ENCODE peak calls at places on chromosomes 16 and 17, in four cellular contexts. One of them, this sample, is unnamed.

GRCh38 chr17:42520540-42520951 is 15.5 kb upstream of the NAGLU start:
- DNase-seq in HFF-Myc: no peak
- DNase-seq in ACHN: no peak
- DNase-seq in KG1: no peak
- DNase-seq in this sample: no peak

GRCh38 chr16:70522216-70523000 is 946 bp downstream of the COG4 start:
- DNase-seq in ACHN: no peak
- DNase-seq in KG1: no peak
- DNase-seq in HFF-Myc: no peak
- DNase-seq in this sample: no peak

GRCh38 chr16:50309527-50310307 is 43.4 kb downstream of the ADCY7 start:
- DNase-seq in KG1: no peak
- DNase-seq in HFF-Myc: no peak
- DNase-seq in ACHN: no peak
- DNase-seq in this sample: no peak

GRCh38 chr17:48970224-48970623 is 1.8 kb upstream of the GIP start:
- DNase-seq in KG1: no peak
- DNase-seq in HFF-Myc: no peak
- DNase-seq in ACHN: no peak
- DNase-seq in this sample: no peak

GRCh38 chr17:74677558-74678466 is 34.9 kb downstream of the CD300LF start:
- DNase-seq in HFF-Myc: peak
- DNase-seq in ACHN: peak
- DNase-seq in KG1: no peak
- DNase-seq in this sample: no peak

GRCh38 chr17:27284811-27285415 is 9.0 kb upstream of the WSB1 start:
- DNase-seq in KG1: no peak
- DNase-seq in ACHN: no peak
- DNase-seq in HFF-Myc: no peak
- DNase-seq in this sample: no peak

GRCh38 chr17:66386789-66387351 is 84.5 kb downstream of the PRKCA start:
- DNase-seq in KG1: no peak
- DNase-seq in ACHN: no peak
- DNase-seq in HFF-Myc: no peak
- DNase-seq in this sample: peak

GRCh38 chr16:31664683-31665482 is 137.2 kb downstream of the AHSP start:
- DNase-seq in KG1: no peak
- DNase-seq in ACHN: peak
- DNase-seq in HFF-Myc: peak
- DNase-seq in this sample: no peak

GRCh38 chr16:66899945-66900688 is 18.6 kb downstream of the CDH16 start:
- DNase-seq in HFF-Myc: no peak
- DNase-seq in ACHN: peak
- DNase-seq in KG1: no peak
- DNase-seq in this sample: peak

This sample was measured in kidney epithelial cell.